ENCODE peak calls at places on chromosomes 11 and 22, in nine cellular contexts. F is non-pigmented ciliary epithelial cell, X is cardiac fibroblast, E is NCI-H1105 treated with DMSO at 0.1 percent for 48 hours, J is NCI-H1092 treated with DMSO at 0.1 percent for 48 hours, G is transverse colon, M is astrocyte of the spinal cord, U is EL, W is EH. K is an unnamed sample.

GRCh38 chr11:62404435-62404834 is 14.4 kb upstream of the SCGB1A1 start:
- DNase-seq in W (no peak), M (no peak), X (no peak), F (no peak), J (no peak), G (no peak), E (no peak), U (no peak), K (no peak)

GRCh38 chr11:71179877-71180276 is 72.5 kb downstream of the SHANK2 start:
- DNase-seq in E (no peak), X (no peak), W (no peak), G (peak; percentile 20), U (no peak), J (no peak), M (no peak), F (no peak), K (no peak)

GRCh38 chr11:66467756-66468155 is 1.1 kb downstream of the PELI3 start:
- DNase-seq in E (peak; percentile 31), G (peak; percentile 60), J (peak; percentile 29), M (no peak), X (no peak), U (no peak), W (peak; percentile 29), F (no peak), K (no peak)

GRCh38 chr11:38814670-38815069 is 2216.6 kb upstream of the RAG2 start:
- DNase-seq in W (no peak), U (peak; percentile 81), J (no peak), M (peak; percentile 49), F (peak; percentile 14), X (peak; percentile 71), G (no peak), E (no peak), K (peak; percentile 52)

GRCh38 chr11:96391698-96392307 is 2.0 kb downstream of the JRKL start:
- DNase-seq in M (peak; percentile 2), X (peak; percentile 15), W (peak; percentile 11), J (no peak), E (no peak), G (no peak), U (peak; percentile 14), F (peak; percentile 6), K (peak; percentile 18)

GRCh38 chr11:66570117-66570825 is 1.9 kb upstream of the CTSF start:
- DNase-seq in E (no peak), X (no peak), J (no peak), M (no peak), U (no peak), G (no peak), W (peak; percentile 22), F (no peak), K (no peak)

GRCh38 chr22:46649176-46650077 is 29.2 kb downstream of the GRAMD4 start:
- DNase-seq in J (peak; percentile 58), M (peak; percentile 43), E (peak; percentile 87), F (no peak), W (peak; percentile 11), G (no peak), X (peak; percentile 43), U (no peak), K (peak; percentile 62)

GRCh38 chr11:3020011-3020410 is 27.9 kb upstream of the NAP1L4 start:
- DNase-seq in W (no peak), M (no peak), F (no peak), U (no peak), J (no peak), E (no peak), X (no peak), G (no peak), K (no peak)

GRCh38 chr22:49733631-49734030 is 94.0 kb downstream of the BRD1 start:
- DNase-seq in U (no peak), M (no peak), E (no peak), X (no peak), J (no peak), W (no peak), F (no peak), G (no peak), K (no peak)

GRCh38 chr11:76777922-76778321 is 5.2 kb upstream of the TSKU start:
- DNase-seq in U (no peak), M (no peak), W (no peak), F (no peak), J (no peak), G (no peak), E (no peak), X (no peak), K (no peak)

GRCh38 chr22:23212061-23213030 is 32.0 kb downstream of the BCR start:
- DNase-seq in M (no peak), G (no peak), F (no peak), J (peak; percentile 89), E (peak; percentile 95), X (no peak), W (no peak), U (no peak), K (no peak)

GRCh38 chr22:49418341-49418894 is 409.3 kb downstream of the BRD1 start:
- DNase-seq in G (no peak), W (no peak), E (no peak), X (no peak), U (no peak), J (no peak), F (no peak), M (no peak), K (no peak)

GRCh38 chr11:2477936-2478335 is 33.1 kb downstream of the KCNQ1 start:
- DNase-seq in E (no peak), F (no peak), W (no peak), M (no peak), U (no peak), X (no peak), J (no peak), G (no peak), K (no peak)

GRCh38 chr11:72996959-72997358 is 145.2 kb downstream of the FCHSD2 start:
- DNase-seq in U (no peak), J (no peak), F (no peak), M (no peak), W (no peak), E (no peak), X (no peak), G (no peak), K (no peak)

GRCh38 chr22:26174280-26174679 is 5.0 kb downstream of the SEZ6L start:
- DNase-seq in G (no peak), E (no peak), U (peak; percentile 20), M (no peak), W (peak; percentile 25), F (no peak), J (peak; percentile 25), X (no peak), K (no peak)

GRCh38 chr11:119729581-119730346 is 764 bp upstream of the NECTIN1 start:
- DNase-seq in U (peak; percentile 76), G (peak; percentile 77), F (no peak), M (no peak), X (peak; percentile 50), E (no peak), J (no peak), W (peak; percentile 86), K (peak; percentile 57)

GRCh38 chr22:41682033-41682807 is 6.4 kb downstream of the SNU13 start:
- DNase-seq in G (peak; percentile 91), E (peak; percentile 93), M (peak; percentile 88), W (peak; percentile 85), F (peak; percentile 48), U (peak; percentile 84), X (peak; percentile 88), J (peak; percentile 80), K (peak; percentile 88)

GRCh38 chr11:2384723-2385041 is 7.6 kb downstream of the CD81 start:
- DNase-seq in M (no peak), G (no peak), F (no peak), J (no peak), W (no peak), X (no peak), E (no peak), U (no peak), K (no peak)

GRCh38 chr11:128399186-128399585 is 188.2 kb downstream of the ETS1 start:
- DNase-seq in X (peak; percentile 56), W (peak; percentile 85), E (no peak), M (peak; percentile 66), J (no peak), F (peak; percentile 47), G (no peak), U (peak; percentile 69), K (peak; percentile 92)

GRCh38 chr11:117223741-117224685 is 7.9 kb downstream of the PCSK7 start:
- DNase-seq in W (no peak), G (peak; percentile 28), X (no peak), E (no peak), U (no peak), J (no peak), F (no peak), M (no peak), K (no peak)

GRCh38 chr11:1868056-1868635 is 15.3 kb downstream of the LSP1 start:
- DNase-seq in W (no peak), G (no peak), J (no peak), E (no peak), U (no peak), M (no peak), X (no peak), F (no peak), K (no peak)

GRCh38 chr11:73716153-73717056 is 44.5 kb downstream of the RAB6A start:
- DNase-seq in G (no peak), E (no peak), X (peak; percentile 13), M (no peak), J (no peak), W (peak; percentile 7), U (no peak), F (no peak), K (no peak)

GRCh38 chr11:69948256-69949141 is 129.3 kb upstream of the FGF3 start:
- DNase-seq in X (peak; percentile 47), F (no peak), G (peak; percentile 48), M (peak; percentile 41), E (no peak), U (peak; percentile 53), W (peak; percentile 53), J (no peak), K (peak; percentile 15)

GRCh38 chr11:353315-353857 is 15.9 kb upstream of the B4GALNT4 start:
- DNase-seq in X (peak; percentile 73), W (peak; percentile 83), F (no peak), M (peak; percentile 84), U (peak; percentile 65), G (peak; percentile 73), J (no peak), E (no peak), K (peak; percentile 92)

GRCh38 chr11:67351275-67352005 is 1.9 kb downstream of the POLD4 start:
- DNase-seq in U (peak; percentile 76), W (peak; percentile 84), E (peak; percentile 64), G (peak; percentile 77), F (no peak), X (peak; percentile 87), M (peak; percentile 78), J (peak; percentile 64), K (peak; percentile 74)

GRCh38 chr11:127345819-127346459 is 345.4 kb upstream of the KIRREL3 start:
- DNase-seq in W (peak; percentile 44), X (peak; percentile 41), J (peak; percentile 71), F (no peak), E (peak; percentile 56), G (no peak), U (peak; percentile 33), M (peak; percentile 22), K (peak; percentile 21)

GRCh38 chr11:87432006-87432405 is 394.3 kb downstream of the TMEM135 start:
- DNase-seq in W (peak; percentile 77), U (peak; percentile 66), F (no peak), E (no peak), X (peak; percentile 52), G (no peak), M (peak; percentile 51), J (no peak), K (peak; percentile 15)

GRCh38 chr11:69923196-69923595 is 104.0 kb upstream of the FGF3 start:
- DNase-seq in F (no peak), E (no peak), J (no peak), G (no peak), W (no peak), M (no peak), X (no peak), U (no peak), K (no peak)

GRCh38 chr11:73715551-73715950 is 45.3 kb downstream of the RAB6A start:
- DNase-seq in M (no peak), F (no peak), E (no peak), U (no peak), G (no peak), W (no peak), J (no peak), X (no peak), K (no peak)

GRCh38 chr11:103927535-103927934 is 108.9 kb upstream of the DDI1 start:
- DNase-seq in W (peak; percentile 15), G (no peak), F (no peak), E (no peak), M (peak; percentile 36), X (peak; percentile 32), J (no peak), U (peak; percentile 6), K (peak; percentile 65)

GRCh38 chr22:44119669-44120313 is 60.9 kb upstream of the PARVG start:
- DNase-seq in U (no peak), W (no peak), F (no peak), M (no peak), E (no peak), J (no peak), X (no peak), G (no peak), K (no peak)